ENCODE peak calls at places on chromosomes 6 and 20, in six cellular contexts. Q, E, A, W, L and Y are unnamed samples.
A peak's percentile ranks its signal among the peaks of the same experiment; 100 is the strongest.

GRCh38 chr6:6629416-6629815 is 40.9 kb downstream of the LY86 start:
- DNase-seq in A (no peak), W (no peak), Q (peak; percentile 21), E (no peak), L (no peak), Y (no peak)

GRCh38 chr6:150685860-150686259 is 86.2 kb downstream of the PLEKHG1 start:
- DNase-seq in Q (peak; percentile 16), W (no peak), L (no peak), E (no peak), A (no peak), Y (no peak)

GRCh38 chr6:33392168-33392947 is 735 bp downstream of the KIFC1 start:
- DNase-seq in Q (peak; percentile 43), L (no peak), E (no peak), W (no peak), A (no peak), Y (no peak)

GRCh38 chr6:29953001-29953436 is 10.7 kb downstream of the HLA-A start:
- DNase-seq in E (no peak), W (no peak), Q (peak; percentile 95), L (no peak), A (no peak), Y (no peak)

GRCh38 chr6:3723966-3724365 is 27.5 kb downstream of the PXDC1 start:
- DNase-seq in W (no peak), E (no peak), Q (no peak), A (no peak), L (no peak), Y (no peak)

GRCh38 chr6:105869835-105870506 is 216.2 kb upstream of the PRDM1 start:
- DNase-seq in L (no peak), A (no peak), Q (no peak), E (no peak), W (no peak), Y (no peak)

GRCh38 chr20:12925214-12925755 is 83.5 kb upstream of the SPTLC3 start:
- DNase-seq in W (no peak), A (no peak), L (peak; percentile 47), E (no peak), Q (peak; percentile 77), Y (peak; percentile 53)

GRCh38 chr20:11918280-11918952 is 723 bp downstream of the BTBD3 start:
- DNase-seq in L (no peak), E (no peak), W (no peak), A (no peak), Q (no peak), Y (no peak)

GRCh38 chr20:2220298-2220697 is 75.5 kb upstream of the TGM3 start:
- DNase-seq in Q (no peak), L (no peak), A (no peak), E (no peak), W (no peak), Y (no peak)

GRCh38 chr6:153208706-153209105 is 77.6 kb upstream of the RGS17 start:
- DNase-seq in E (no peak), A (no peak), L (no peak), W (no peak), Q (no peak), Y (no peak)

GRCh38 chr6:19569563-19569962 is 267.6 kb upstream of the ID4 start:
- DNase-seq in Q (no peak), W (no peak), A (no peak), L (no peak), E (no peak), Y (no peak)

GRCh38 chr20:45218133-45218532 is 3.0 kb upstream of the SEMG2 start:
- DNase-seq in A (no peak), Q (no peak), E (no peak), W (no peak), L (no peak), Y (no peak)

GRCh38 chr6:105511639-105512038 is 108.8 kb upstream of the PREP start:
- DNase-seq in W (no peak), A (no peak), Q (no peak), L (no peak), E (no peak), Y (no peak)

GRCh38 chr6:42204768-42205282 is 10.1 kb upstream of the GUCA1B start:
- DNase-seq in L (no peak), E (no peak), Q (no peak), W (no peak), A (no peak), Y (no peak)

GRCh38 chr20:528923-529594 is 14.5 kb downstream of the CSNK2A1 start:
- DNase-seq in L (no peak), Q (peak; percentile 78), W (no peak), E (no peak), A (no peak), Y (no peak)

GRCh38 chr6:19337103-19337502 is 500.1 kb upstream of the ID4 start:
- DNase-seq in W (no peak), Q (no peak), L (no peak), A (no peak), E (no peak), Y (no peak)

GRCh38 chr20:63177134-63177784 is 38.7 kb downstream of the YTHDF1 start:
- DNase-seq in E (no peak), L (peak; percentile 24), A (no peak), Q (no peak), W (no peak), Y (no peak)

GRCh38 chr20:33005132-33005566 is 916 bp upstream of the SUN5 start:
- DNase-seq in W (no peak), E (no peak), Q (peak; percentile 4), A (no peak), L (no peak), Y (no peak)

GRCh38 chr20:16397053-16397452 is 176.2 kb downstream of the KIF16B start:
- DNase-seq in Q (peak; percentile 22), E (no peak), L (no peak), W (no peak), A (no peak), Y (peak; percentile 15)

GRCh38 chr6:50264995-50265571 is 215.4 kb upstream of the DEFB112 start:
- DNase-seq in W (no peak), Q (no peak), E (no peak), L (no peak), A (no peak), Y (no peak)

GRCh38 chr6:12882761-12883290 is 166.3 kb downstream of the PHACTR1 start:
- DNase-seq in Q (no peak), L (no peak), E (no peak), A (no peak), W (no peak), Y (no peak)

GRCh38 chr6:131116755-131117360 is 18.4 kb upstream of the AKAP7 start:
- DNase-seq in A (no peak), L (no peak), E (no peak), W (no peak), Q (peak; percentile 63), Y (no peak)

GRCh38 chr6:69729870-69730449 is 66.8 kb downstream of the LMBRD1 start:
- DNase-seq in L (no peak), E (no peak), W (no peak), Q (peak; percentile 21), A (no peak), Y (no peak)

GRCh38 chr20:50744143-50744792 is 12.9 kb downstream of the PARD6B start:
- DNase-seq in W (no peak), A (peak; percentile 75), L (no peak), E (no peak), Q (peak; percentile 92), Y (peak; percentile 67)

GRCh38 chr6:3306848-3307247 is 48.1 kb downstream of the PSMG4 start:
- DNase-seq in E (no peak), L (no peak), A (no peak), W (no peak), Q (no peak), Y (no peak)

GRCh38 chr6:113397229-113397628 is 459.9 kb upstream of the MARCKS start:
- DNase-seq in Q (peak; percentile 68), A (no peak), E (no peak), W (no peak), L (no peak), Y (no peak)

GRCh38 chr20:57928181-57928967 is 218.6 kb upstream of the PMEPA1 start:
- DNase-seq in Q (peak; percentile 83), W (no peak), A (no peak), L (no peak), E (no peak), Y (no peak)

GRCh38 chr6:11094411-11094851 is 797 bp downstream of the SMIM13 start:
- DNase-seq in L (peak; percentile 36), A (peak; percentile 72), Q (peak; percentile 68), W (no peak), E (no peak), Y (peak; percentile 33)

GRCh38 chr6:125747589-125748533 is 1.6 kb upstream of the HEY2 start:
- DNase-seq in L (peak; percentile 40), W (no peak), Q (no peak), A (peak; percentile 72), E (no peak), Y (peak; percentile 22)

GRCh38 chr20:20519269-20519668 is 151.4 kb downstream of the INSM1 start:
- DNase-seq in L (no peak), E (no peak), W (no peak), A (no peak), Q (no peak), Y (no peak)

GRCh38 chr6:83055366-83055964 is 10.2 kb downstream of the UBE3D start:
- DNase-seq in E (no peak), A (no peak), L (peak; percentile 36), Q (peak; percentile 62), W (no peak), Y (peak; percentile 38)

GRCh38 chr6:46392294-46392693 is 99.0 kb downstream of the RCAN2 start:
- DNase-seq in E (no peak), L (no peak), Q (no peak), A (no peak), W (no peak), Y (no peak)

GRCh38 chr6:44667668-44668390 is 280.3 kb downstream of the CDC5L start:
- DNase-seq in W (no peak), A (peak; percentile 63), L (no peak), E (no peak), Q (peak; percentile 47), Y (no peak)